ENCODE peak calls at places on chromosomes 3 and 15, in nine cellular contexts. B is sigmoid colon, Q is ovary, N is stomach, F is HepG2, A is suprapubic skin, O is A549, R is H1, V is transverse colon. K is an unnamed sample.

GRCh38 chr15:90184119-90184785 is 16.9 kb upstream of the SEMA4B start:
- DNase-seq in Q (peak; percentile 77), A (peak; percentile 91), N (peak; percentile 91), V (peak; percentile 89), R (no peak), B (peak; percentile 96), F (peak; percentile 24), O (peak; percentile 92), K (peak; percentile 64)

GRCh38 chr3:141894524-141895176 is 18.2 kb downstream of the ATP1B3 start:
- DNase-seq in R (no peak), B (no peak), V (no peak), Q (no peak), A (no peak), N (no peak), F (peak; percentile 57), O (no peak), K (no peak)

GRCh38 chr3:126153695-126154360 is 26.6 kb downstream of the ALDH1L1 start:
- DNase-seq in Q (no peak), F (no peak), N (no peak), R (no peak), V (no peak), O (no peak), B (peak; percentile 46), A (no peak), K (no peak)

GRCh38 chr3:54826255-54826691 is 101.6 kb downstream of the LRTM1 start:
- DNase-seq in B (no peak), A (no peak), R (no peak), V (no peak), N (no peak), Q (no peak), F (no peak), O (no peak), K (peak; percentile 44)

GRCh38 chr3:188060436-188060835 is 93.5 kb upstream of the LPP start:
- DNase-seq in F (no peak), R (no peak), V (no peak), Q (no peak), A (no peak), O (no peak), B (no peak), N (no peak), K (no peak)

GRCh38 chr3:137012097-137012501 is 54.3 kb downstream of the IL20RB start:
- DNase-seq in A (no peak), F (no peak), R (no peak), B (no peak), N (no peak), V (no peak), O (no peak), Q (no peak), K (no peak)

GRCh38 chr3:20563236-20563635 is 377.2 kb upstream of the SGO1 start:
- DNase-seq in V (no peak), N (no peak), Q (no peak), R (no peak), F (no peak), O (no peak), A (no peak), B (no peak), K (no peak)

GRCh38 chr3:69762790-69763229 is 23.5 kb downstream of the MITF start:
- DNase-seq in F (no peak), O (no peak), A (no peak), V (no peak), N (no peak), R (no peak), Q (no peak), B (no peak), K (no peak)

GRCh38 chr15:80456517-80457497 is 52.6 kb downstream of the ARNT2 start:
- DNase-seq in Q (no peak), R (no peak), N (no peak), O (no peak), A (no peak), F (no peak), B (no peak), V (no peak), K (no peak)

GRCh38 chr3:34102290-34102689 is 303.9 kb downstream of the PDCD6IP start:
- DNase-seq in R (no peak), B (no peak), Q (no peak), V (no peak), N (no peak), A (no peak), O (no peak), F (no peak), K (no peak)

GRCh38 chr3:134685881-134686802 is 35.3 kb upstream of the KY start:
- DNase-seq in B (no peak), V (no peak), O (no peak), A (no peak), N (no peak), Q (no peak), F (no peak), R (no peak), K (no peak)

GRCh38 chr3:29275309-29275708 is 5.6 kb upstream of the RBMS3 start:
- DNase-seq in Q (peak; percentile 21), A (no peak), F (no peak), N (no peak), O (no peak), R (no peak), V (peak; percentile 23), B (peak; percentile 88), K (peak; percentile 22)

GRCh38 chr3:55676643-55677042 is 189.5 kb upstream of the WNT5A start:
- DNase-seq in R (no peak), B (no peak), N (no peak), A (no peak), F (no peak), Q (no peak), V (no peak), O (no peak), K (no peak)

GRCh38 chr3:190175490-190175889 is 54.8 kb upstream of the P3H2 start:
- DNase-seq in B (no peak), O (no peak), A (no peak), Q (no peak), F (no peak), V (no peak), R (no peak), N (no peak), K (no peak)

GRCh38 chr3:158539414-158540014 is 31.5 kb upstream of the MLF1 start:
- DNase-seq in F (peak; percentile 46), Q (no peak), V (peak; percentile 24), B (no peak), N (peak; percentile 34), A (no peak), R (no peak), O (peak; percentile 6), K (no peak)

GRCh38 chr3:23668430-23668904 is 137.3 kb upstream of the UBE2E1 start:
- DNase-seq in F (no peak), A (no peak), B (no peak), Q (no peak), R (no peak), V (no peak), N (no peak), O (peak; percentile 63), K (no peak)

GRCh38 chr3:23710555-23710954 is 95.2 kb upstream of the UBE2E1 start:
- DNase-seq in B (peak; percentile 89), O (no peak), N (no peak), Q (peak; percentile 44), V (peak; percentile 24), R (no peak), F (no peak), A (no peak), K (no peak)

GRCh38 chr15:59594991-59595390 is 16.6 kb upstream of the GCNT3 start:
- DNase-seq in F (no peak), N (no peak), V (no peak), A (no peak), B (no peak), R (no peak), O (no peak), Q (no peak), K (no peak)

GRCh38 chr3:189937302-189938255 is 183.1 kb downstream of the P3H2 start:
- DNase-seq in V (no peak), R (no peak), A (no peak), Q (no peak), B (no peak), F (no peak), N (peak; percentile 47), O (peak; percentile 38), K (no peak)

GRCh38 chr3:134038071-134038491 is 8.4 kb upstream of the SLCO2A1 start:
- DNase-seq in A (no peak), V (no peak), F (no peak), O (no peak), B (no peak), N (no peak), R (no peak), Q (no peak), K (no peak)

GRCh38 chr3:70985572-70985971 is 598.0 kb downstream of the FOXP1 start:
- DNase-seq in F (no peak), N (no peak), Q (no peak), R (no peak), B (no peak), A (no peak), V (no peak), O (no peak), K (no peak)

GRCh38 chr3:24254649-24255048 is 240.0 kb downstream of the THRB start:
- DNase-seq in N (no peak), A (no peak), V (no peak), Q (no peak), O (no peak), F (no peak), B (no peak), R (no peak), K (no peak)

DNA sequence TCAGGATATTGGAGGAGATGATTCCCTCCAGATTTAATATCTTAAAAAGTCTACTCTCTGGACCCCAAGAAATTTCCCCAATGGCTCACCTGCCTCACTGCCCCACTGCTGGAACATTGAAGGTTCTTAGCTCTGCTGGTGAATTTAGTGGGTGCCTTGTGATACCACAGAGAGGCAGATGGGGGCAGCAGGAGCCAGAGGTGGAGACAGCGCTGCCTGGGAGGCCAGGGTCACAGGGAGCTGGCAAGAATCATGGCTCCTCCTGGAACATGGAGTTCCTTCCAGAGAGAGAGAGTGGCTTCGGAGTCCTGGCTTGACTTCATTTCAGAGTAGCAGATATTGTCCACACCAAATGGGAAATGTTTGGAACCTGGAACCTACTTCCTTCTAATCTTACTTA is 263.5 kb upstream of the CFAP20DC start:
- DNase-seq in O (peak; percentile 1), V (peak; percentile 44), N (peak; percentile 54), A (no peak), Q (no peak), B (no peak), R (no peak), F (peak; percentile 7), K (no peak)
- TF ChIP-seq CTCF in O (no peak), V (peak; percentile 45), N (no peak), A (no peak), Q (no peak), B (no peak), R (peak; percentile 74), F (peak; percentile 67), K (no peak)

GRCh38 chr3:151881137-151881536 is 7.7 kb downstream of the SUCNR1 start:
- DNase-seq in N (no peak), V (no peak), A (no peak), F (no peak), B (no peak), O (no peak), R (no peak), Q (no peak), K (no peak)
- TF ChIP-seq EP300 in N (no peak), V (no peak), A (no peak), F (no peak), B (no peak), O (no peak), R (no peak), Q (no peak), K (no peak)

GRCh38 chr3:153894857-153895256 is 226.3 kb upstream of the ARHGEF26 start:
- DNase-seq in O (no peak), R (no peak), B (no peak), N (no peak), Q (no peak), V (no peak), A (no peak), F (no peak), K (no peak)
- H3K4me1 ChIP-seq in O (no peaks in the 10 kb centered on the region), R (no peaks in the 10 kb centered on the region), B (no peaks in the 10 kb centered on the region), N (no peaks in the 10 kb centered on the region), Q (no peaks in the 10 kb centered on the region), V (no peaks in the 10 kb centered on the region), A (no peaks in the 10 kb centered on the region), F (no peaks in the 10 kb centered on the region), K (no peaks in the 10 kb centered on the region)

GRCh38 chr3:31232049-31233040 is 300.4 kb upstream of the STT3B start:
- DNase-seq in O (no peak), V (no peak), Q (no peak), F (no peak), N (no peak), R (no peak), B (no peak), A (no peak), K (no peak)
- TF ChIP-seq CTCF in O (no peak), V (no peak), Q (no peak), F (no peak), N (no peak), R (no peak), B (no peak), A (no peak), K (no peak)